ENCODE peak calls at places on chromosomes 16 and 17, in four cellular contexts. One of them, this sample, is unnamed.

GRCh38 chr16:11604783-11605563 is 18.3 kb upstream of the LITAF start:
- DNase-seq in pulmonary artery endothelial cell: no peak
- DNase-seq in astrocyte of the hippocampus: no peak
- DNase-seq in amygdala: no peak
- DNase-seq in this sample: no peak

GRCh38 chr16:26765087-26765486 is 301.6 kb upstream of the C16orf82 start:
- DNase-seq in pulmonary artery endothelial cell: no peak
- DNase-seq in astrocyte of the hippocampus: no peak
- DNase-seq in amygdala: no peak
- DNase-seq in this sample: no peak

GRCh38 chr17:55117063-55117611 is 147.6 kb upstream of the HLF start:
- DNase-seq in pulmonary artery endothelial cell: peak; percentile 5
- DNase-seq in astrocyte of the hippocampus: no peak
- DNase-seq in amygdala: no peak
- DNase-seq in this sample: no peak

GRCh38 chr16:23967018-23967417 is 131.2 kb downstream of the PRKCB start:
- DNase-seq in pulmonary artery endothelial cell: no peak
- DNase-seq in astrocyte of the hippocampus: no peak
- DNase-seq in amygdala: no peak
- DNase-seq in this sample: no peak

GRCh38 chr17:66207936-66208335 is 16.0 kb upstream of the CEP112 start:
- DNase-seq in pulmonary artery endothelial cell: no peak
- DNase-seq in astrocyte of the hippocampus: no peak
- DNase-seq in amygdala: no peak
- DNase-seq in this sample: no peak

GRCh38 chr16:15792563-15792971 is 64.3 kb downstream of the MYH11 start:
- DNase-seq in pulmonary artery endothelial cell: no peak
- DNase-seq in astrocyte of the hippocampus: no peak
- DNase-seq in amygdala: no peak
- DNase-seq in this sample: no peak

GRCh38 chr16:70784692-70785317 is 16.2 kb downstream of the VAC14 start:
- DNase-seq in pulmonary artery endothelial cell: no peak
- DNase-seq in astrocyte of the hippocampus: no peak
- DNase-seq in amygdala: no peak
- DNase-seq in this sample: no peak

GRCh38 chr17:17831208-17832039 is 5.4 kb downstream of the SREBF1 start:
- DNase-seq in pulmonary artery endothelial cell: no peak
- DNase-seq in astrocyte of the hippocampus: no peak
- DNase-seq in amygdala: no peak
- DNase-seq in this sample: no peak

GRCh38 chr16:74275031-74275636 is 21.5 kb upstream of the PSMD7 start:
- DNase-seq in pulmonary artery endothelial cell: no peak
- DNase-seq in astrocyte of the hippocampus: peak; percentile 25
- DNase-seq in amygdala: no peak
- DNase-seq in this sample: no peak

GRCh38 chr17:14595656-14596055 is 294.8 kb downstream of the HS3ST3B1 start:
- DNase-seq in pulmonary artery endothelial cell: no peak
- DNase-seq in astrocyte of the hippocampus: no peak
- DNase-seq in amygdala: no peak
- DNase-seq in this sample: no peak

GRCh38 chr17:78839762-78840529 is 668 bp downstream of the USP36 start:
- DNase-seq in pulmonary artery endothelial cell: no peak
- DNase-seq in astrocyte of the hippocampus: peak; percentile 55
- DNase-seq in amygdala: no peak
- DNase-seq in this sample: no peak

GRCh38 chr17:17835415-17836249 is 1.2 kb downstream of the SREBF1 start:
- DNase-seq in pulmonary artery endothelial cell: no peak
- DNase-seq in astrocyte of the hippocampus: no peak
- DNase-seq in amygdala: no peak
- DNase-seq in this sample: no peak

GRCh38 chr17:9943343-9943742 is 38.3 kb upstream of the RCVRN start:
- DNase-seq in pulmonary artery endothelial cell: no peak
- DNase-seq in astrocyte of the hippocampus: no peak
- DNase-seq in amygdala: no peak
- DNase-seq in this sample: no peak

GRCh38 chr16:78952630-78953029 is 647.9 kb downstream of the MAF start:
- DNase-seq in pulmonary artery endothelial cell: no peak
- DNase-seq in astrocyte of the hippocampus: no peak
- DNase-seq in amygdala: no peak
- DNase-seq in this sample: no peak

GRCh38 chr17:10776372-10776771 is 27.5 kb downstream of the TMEM238L start:
- DNase-seq in pulmonary artery endothelial cell: no peak
- DNase-seq in astrocyte of the hippocampus: no peak
- DNase-seq in amygdala: no peak
- DNase-seq in this sample: no peak

GRCh38 chr16:66617010-66617434 is 12.5 kb downstream of the CMTM3 start:
- DNase-seq in pulmonary artery endothelial cell: no peak
- DNase-seq in astrocyte of the hippocampus: no peak
- DNase-seq in amygdala: no peak
- DNase-seq in this sample: no peak